ENCODE peak calls at places on chromosomes 5 and 9, in six cellular contexts. D, N, A, B, Q and J are unnamed samples.

GRCh38 chr5:146765089-146765832 is 113.3 kb downstream of the PPP2R2B start:
- DNase-seq in D (no peak), N (no peak), A (no peak), B (no peak), Q (no peak), J (no peak)

GRCh38 chr5:107779472-107779871 is 108.7 kb upstream of the EFNA5 start:
- DNase-seq in D (no peak), N (no peak), A (no peak), B (no peak), Q (no peak), J (no peak)

GRCh38 chr5:149775785-149776184 is 45.7 kb downstream of the PPARGC1B start:
- DNase-seq in D (peak; percentile 54), N (no peak), A (no peak), B (no peak), Q (no peak), J (no peak)

GRCh38 chr5:75668988-75669760 is 48.1 kb downstream of the POC5 start:
- DNase-seq in D (no peak), N (peak; percentile 28), A (no peak), B (peak; percentile 48), Q (peak; percentile 68), J (no peak)

GRCh38 chr9:33813712-33814641 is 3.0 kb upstream of the UBE2R2 start:
- DNase-seq in D (peak; percentile 73), N (no peak), A (no peak), B (no peak), Q (peak; percentile 63), J (peak; percentile 69)

GRCh38 chr5:178419651-178420050 is 170.5 kb downstream of the COL23A1 start:
- DNase-seq in D (no peak), N (no peak), A (no peak), B (no peak), Q (no peak), J (no peak)

GRCh38 chr9:115229496-115229895 is 111.5 kb upstream of the TNC start:
- DNase-seq in D (peak; percentile 27), N (no peak), A (no peak), B (no peak), Q (no peak), J (no peak)

GRCh38 chr5:5039918-5040317 is 100.2 kb upstream of the ADAMTS16 start:
- DNase-seq in D (no peak), N (no peak), A (no peak), B (no peak), Q (no peak), J (no peak)

GRCh38 chr9:87550253-87550954 is 52.7 kb downstream of the DAPK1 start:
- DNase-seq in D (no peak), N (no peak), A (no peak), B (no peak), Q (no peak), J (no peak)

GRCh38 chr9:122228906-122229837 is at the start of gene LHX6:
- DNase-seq in D (no peak), N (no peak), A (no peak), B (no peak), Q (peak; percentile 47), J (peak; percentile 22)

GRCh38 chr9:91930475-91930874 is 19.6 kb downstream of the ROR2 start:
- DNase-seq in D (no peak), N (no peak), A (no peak), B (no peak), Q (peak; percentile 28), J (peak; percentile 57)

GRCh38 chr9:27352457-27353188 is 55.7 kb upstream of the EQTN start:
- DNase-seq in D (no peak), N (no peak), A (no peak), B (no peak), Q (no peak), J (no peak)

GRCh38 chr9:72960446-72960845 is 7.6 kb upstream of the ALDH1A1 start:
- DNase-seq in D (no peak), N (no peak), A (no peak), B (no peak), Q (no peak), J (no peak)

GRCh38 chr9:98690686-98691085 is 18.0 kb downstream of the GABBR2 start:
- DNase-seq in D (no peak), N (no peak), A (no peak), B (no peak), Q (no peak), J (no peak)

GRCh38 chr9:23683021-23683431 is 143.0 kb downstream of the ELAVL2 start:
- DNase-seq in D (no peak), N (no peak), A (no peak), B (no peak), Q (peak; percentile 48), J (peak; percentile 40)

GRCh38 chr9:32260481-32260880 is 124.0 kb upstream of the ACO1 start:
- DNase-seq in D (no peak), N (no peak), A (no peak), B (no peak), Q (no peak), J (no peak)

GRCh38 chr9:38026021-38026809 is 42.8 kb downstream of the SHB start:
- DNase-seq in D (no peak), N (no peak), A (no peak), B (no peak), Q (peak; percentile 92), J (peak; percentile 96)

GRCh38 chr9:73981405-73981804 is 515.7 kb upstream of the RORB start:
- DNase-seq in D (no peak), N (no peak), A (no peak), B (no peak), Q (no peak), J (no peak)

GRCh38 chr5:18281947-18282557 is 647.8 kb downstream of the TAF11L14 start:
- DNase-seq in D (no peak), N (no peak), A (no peak), B (no peak), Q (peak; percentile 69), J (peak; percentile 65)

GRCh38 chr9:26243722-26244121 is 565.5 kb upstream of the TUSC1 start:
- DNase-seq in D (no peak), N (no peak), A (no peak), B (no peak), Q (peak; percentile 81), J (peak; percentile 50)

GRCh38 chr5:172484664-172485063 is 30.3 kb upstream of the SH3PXD2B start:
- DNase-seq in D (no peak), N (no peak), A (no peak), B (no peak), Q (no peak), J (no peak)

GRCh38 chr5:145521066-145521465 is 314.1 kb downstream of the PRELID2 start:
- DNase-seq in D (no peak), N (no peak), A (no peak), B (no peak), Q (no peak), J (no peak)

GRCh38 chr9:132548971-132549649 is 33.3 kb upstream of the BARHL1 start:
- DNase-seq in D (peak; percentile 46), N (no peak), A (no peak), B (no peak), Q (peak; percentile 85), J (no peak)

GRCh38 chr9:126696764-126697145 is 83.0 kb downstream of the LMX1B start:
- DNase-seq in D (no peak), N (no peak), A (no peak), B (no peak), Q (no peak), J (no peak)

GRCh38 chr5:34547300-34548085 is 108.6 kb upstream of the RAI14 start:
- DNase-seq in D (no peak), N (no peak), A (no peak), B (no peak), Q (no peak), J (no peak)